ENCODE peak calls at places on chromosomes 11 and 22, in four cellular contexts. One of them, this sample, is unnamed. For H3K4me1, the result is how much of the 10 kb centered on the place peaks cover.

GRCh38 chr11:29019960-29020683 is 911.9 kb downstream of the METTL15 start:
- DNase-seq in HCT116: peak
- DNase-seq in cardiac muscle cell: peak
- DNase-seq in IMR-90: peak
- DNase-seq in this sample: no peak

GRCh38 chr22:48754611-48755331 is 1072.9 kb downstream of the BRD1 start:
- DNase-seq in IMR-90: no peak
- DNase-seq in cardiac muscle cell: no peak
- DNase-seq in HCT116: no peak
- DNase-seq in this sample: no peak

GRCh38 chr11:73242291-73243092 is 24.4 kb downstream of the P2RY2 start:
- DNase-seq in cardiac muscle cell: peak
- DNase-seq in IMR-90: peak
- DNase-seq in HCT116: peak
- DNase-seq in this sample: peak

GRCh38 chr11:118791015-118791960 is at the start of gene DDX6:
- DNase-seq in cardiac muscle cell: peak
- DNase-seq in IMR-90: peak
- DNase-seq in HCT116: peak
- DNase-seq in this sample: peak

GRCh38 chr11:57364851-57365660 is 15.9 kb downstream of the PRG3 start:
- DNase-seq in HCT116: no peak
- DNase-seq in IMR-90: no peak
- DNase-seq in cardiac muscle cell: no peak
- DNase-seq in this sample: no peak

GRCh38 chr11:37657645-37658044 is 1059.6 kb upstream of the RAG2 start:
- DNase-seq in IMR-90: peak
- DNase-seq in HCT116: no peak
- DNase-seq in cardiac muscle cell: no peak
- DNase-seq in this sample: peak

GRCh38 chr11:78312712-78313111 is 104.9 kb downstream of the GAB2 start:
- DNase-seq in cardiac muscle cell: no peak
- DNase-seq in IMR-90: no peak
- DNase-seq in HCT116: no peak
- DNase-seq in this sample: no peak

GRCh38 chr11:70298243-70298915 is 27.9 kb downstream of the PPFIA1 start:
- DNase-seq in cardiac muscle cell: no peak
- DNase-seq in HCT116: no peak
- DNase-seq in IMR-90: peak
- DNase-seq in this sample: no peak

GRCh38 chr11:120142072-120142423 is 4.1 kb upstream of the TRIM29 start:
- DNase-seq in HCT116: no peak
- DNase-seq in cardiac muscle cell: no peak
- DNase-seq in IMR-90: no peak
- DNase-seq in this sample: no peak

GRCh38 chr11:119511601-119512000 is 88.6 kb upstream of the THY1 start:
- DNase-seq in HCT116: no peak
- DNase-seq in IMR-90: no peak
- DNase-seq in cardiac muscle cell: no peak
- DNase-seq in this sample: no peak

GRCh38 chr11:94895451-94895850 is 77.9 kb downstream of the CWC15 start:
- DNase-seq in IMR-90: peak
- DNase-seq in cardiac muscle cell: no peak
- DNase-seq in HCT116: no peak
- DNase-seq in this sample: no peak

GRCh38 chr11:69013009-69013951 is at the start of gene MRGPRF:
- DNase-seq in cardiac muscle cell: no peak
- DNase-seq in IMR-90: peak
- DNase-seq in HCT116: no peak
- DNase-seq in this sample: peak

GRCh38 chr11:1691027-1691877 is 5.7 kb upstream of the KRTAP5-6 start:
- DNase-seq in IMR-90: no peak
- DNase-seq in cardiac muscle cell: no peak
- DNase-seq in HCT116: no peak
- DNase-seq in this sample: no peak

GRCh38 chr11:45005106-45005505 is 54.4 kb upstream of the TP53I11 start:
- DNase-seq in cardiac muscle cell: no peak
- DNase-seq in HCT116: no peak
- DNase-seq in IMR-90: no peak
- DNase-seq in this sample: no peak

GRCh38 chr11:65849366-65849765 is 8.6 kb downstream of the CFL1 start:
- DNase-seq in HCT116: no peak
- DNase-seq in IMR-90: no peak
- DNase-seq in cardiac muscle cell: no peak
- DNase-seq in this sample: no peak

GRCh38 chr11:2330696-2331095 is 28.9 kb downstream of the TSPAN32 start:
- DNase-seq in HCT116: no peak
- DNase-seq in IMR-90: no peak
- DNase-seq in cardiac muscle cell: no peak
- DNase-seq in this sample: no peak

GRCh38 chr22:40479126-40479800 is 108.9 kb downstream of the SGSM3 start:
- DNase-seq in cardiac muscle cell: no peak
- DNase-seq in HCT116: no peak
- DNase-seq in IMR-90: no peak
- DNase-seq in this sample: no peak
- H3K27ac ChIP-seq in cardiac muscle cell: no peak
- H3K27ac ChIP-seq in HCT116: no peak
- H3K27ac ChIP-seq in IMR-90: no peak
- H3K27ac ChIP-seq in this sample: no peak

DNA sequence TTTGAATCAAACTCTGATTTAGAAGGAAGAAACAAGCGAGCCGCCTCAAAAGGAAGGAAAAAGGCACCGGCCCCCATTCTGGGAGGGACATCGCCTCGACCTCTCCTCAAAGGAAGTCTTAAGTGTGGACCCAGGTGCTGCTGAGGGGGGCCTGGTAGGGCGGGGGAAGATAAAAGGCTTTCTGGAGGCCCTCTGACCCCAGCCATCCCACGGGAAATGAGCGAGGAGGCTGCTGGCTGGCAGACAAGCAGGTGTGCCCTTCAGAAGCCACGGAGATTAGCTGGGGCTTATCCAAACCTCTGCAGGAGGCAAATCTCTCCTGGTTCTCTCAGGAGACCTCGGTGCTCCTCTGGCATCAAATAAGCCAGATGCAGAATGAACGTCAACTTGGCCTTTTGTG is 171.4 kb upstream of the BLID start:
- DNase-seq in HCT116: no peak
- DNase-seq in cardiac muscle cell: no peak
- DNase-seq in IMR-90: no peak
- DNase-seq in this sample: no peak
- H3K4me1 ChIP-seq in HCT116: under half
- H3K4me1 ChIP-seq in cardiac muscle cell: under half
- H3K4me1 ChIP-seq in IMR-90: under half
- H3K4me1 ChIP-seq in this sample: under half

DNA sequence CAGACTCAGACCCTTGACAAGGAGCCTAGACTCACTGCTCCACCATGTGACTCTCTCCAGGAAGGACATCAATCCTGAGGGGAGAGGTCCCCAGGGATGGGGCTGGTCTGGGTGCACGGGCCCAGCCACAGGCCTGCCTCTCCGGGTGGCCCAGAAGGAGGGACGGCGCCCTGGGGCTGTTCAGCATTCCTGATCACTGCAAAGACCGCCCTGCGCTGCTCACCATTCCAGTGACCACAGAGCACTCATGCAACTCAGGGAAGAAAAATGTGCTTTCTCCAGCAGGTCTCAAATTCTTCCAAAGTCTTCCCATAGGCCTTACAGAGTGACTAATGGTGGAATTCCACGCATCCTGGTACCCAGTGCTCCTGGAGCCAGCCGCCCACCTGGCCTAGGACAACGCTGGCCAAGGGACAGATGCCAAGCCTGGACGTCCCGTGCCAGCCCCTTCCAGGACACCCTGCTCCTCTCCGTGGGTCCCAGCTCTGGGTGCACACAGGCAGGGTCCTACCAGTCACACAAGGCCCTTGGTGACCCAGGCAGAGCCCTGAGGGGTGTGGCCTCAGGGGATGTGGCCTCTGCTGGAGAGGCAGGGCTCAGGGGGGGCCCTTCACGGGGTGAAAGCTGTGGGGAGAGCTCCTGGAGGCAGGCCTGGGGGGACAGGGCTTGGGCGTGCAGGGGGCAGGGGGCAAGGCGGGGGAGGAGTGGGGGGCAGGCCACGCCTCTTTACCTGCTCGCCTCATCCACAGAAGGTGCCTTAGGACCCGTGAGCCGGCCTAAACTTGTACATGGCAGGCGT is 178.8 kb downstream of the IGLL1 start:
- DNase-seq in cardiac muscle cell: no peak
- DNase-seq in HCT116: no peak
- DNase-seq in IMR-90: peak
- DNase-seq in this sample: peak
- H3K27ac ChIP-seq in cardiac muscle cell: no peak
- H3K27ac ChIP-seq in HCT116: no peak
- H3K27ac ChIP-seq in IMR-90: no peak
- H3K27ac ChIP-seq in this sample: no peak

GRCh38 chr11:121449626-121450025 is 2.5 kb upstream of the SORL1 start:
- DNase-seq in HCT116: no peak
- DNase-seq in cardiac muscle cell: no peak
- DNase-seq in IMR-90: no peak
- DNase-seq in this sample: no peak

GRCh38 chr11:121450424-121450823 is 1.7 kb upstream of the SORL1 start:
- DNase-seq in HCT116: no peak
- DNase-seq in IMR-90: no peak
- DNase-seq in cardiac muscle cell: no peak
- DNase-seq in this sample: no peak

GRCh38 chr11:121451178-121451981 is 734 bp upstream of the SORL1 start:
- DNase-seq in IMR-90: no peak
- DNase-seq in HCT116: no peak
- DNase-seq in cardiac muscle cell: no peak
- DNase-seq in this sample: no peak

GRCh38 chr11:121448431-121448941 is 3.6 kb upstream of the SORL1 start:
- DNase-seq in cardiac muscle cell: no peak
- DNase-seq in IMR-90: peak
- DNase-seq in HCT116: no peak
- DNase-seq in this sample: no peak

DNA sequence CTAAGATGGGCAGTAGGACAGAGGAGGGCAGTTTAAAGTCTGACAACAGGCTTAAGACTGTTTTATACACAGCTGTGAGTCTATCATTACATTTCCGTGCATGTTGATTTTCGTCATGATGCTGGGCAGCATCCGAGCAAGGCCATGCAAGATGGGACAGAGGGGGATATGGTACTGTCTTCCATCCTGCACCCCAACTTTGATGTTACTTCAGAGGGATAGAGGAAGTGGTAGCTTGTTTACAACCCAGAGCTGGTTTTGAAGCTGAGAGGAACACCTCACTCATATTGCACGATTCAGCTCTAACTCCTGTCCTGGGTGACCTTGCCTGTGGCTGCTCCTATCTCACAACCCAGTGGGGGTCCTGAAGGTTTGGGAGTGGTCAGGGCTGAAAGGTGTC is 3.0 kb upstream of the SORL1 start:
- DNase-seq in HCT116: no peak
- DNase-seq in cardiac muscle cell: no peak
- DNase-seq in IMR-90: no peak
- DNase-seq in this sample: no peak
- H3K4me1 ChIP-seq in HCT116: under half
- H3K4me1 ChIP-seq in cardiac muscle cell: under half
- H3K4me1 ChIP-seq in IMR-90: under half
- H3K4me1 ChIP-seq in this sample: under half

GRCh38 chr22:27318516-27318915 is 483.0 kb downstream of the MN1 start:
- DNase-seq in cardiac muscle cell: peak
- DNase-seq in IMR-90: peak
- DNase-seq in HCT116: no peak
- DNase-seq in this sample: peak

GRCh38 chr22:27317961-27318360 is 483.6 kb downstream of the MN1 start:
- DNase-seq in cardiac muscle cell: no peak
- DNase-seq in IMR-90: no peak
- DNase-seq in HCT116: no peak
- DNase-seq in this sample: peak

GRCh38 chr22:27314276-27314807 is 487.2 kb downstream of the MN1 start:
- DNase-seq in cardiac muscle cell: no peak
- DNase-seq in IMR-90: no peak
- DNase-seq in HCT116: no peak
- DNase-seq in this sample: no peak

GRCh38 chr22:27315833-27316232 is 485.7 kb downstream of the MN1 start:
- DNase-seq in cardiac muscle cell: no peak
- DNase-seq in HCT116: no peak
- DNase-seq in IMR-90: no peak
- DNase-seq in this sample: no peak

GRCh38 chr22:27317156-27317555 is 484.4 kb downstream of the MN1 start:
- DNase-seq in cardiac muscle cell: no peak
- DNase-seq in HCT116: no peak
- DNase-seq in IMR-90: no peak
- DNase-seq in this sample: no peak
- H3K27ac ChIP-seq in cardiac muscle cell: peak
- H3K27ac ChIP-seq in HCT116: no peak
- H3K27ac ChIP-seq in IMR-90: no peak
- H3K27ac ChIP-seq in this sample: no peak

DNA sequence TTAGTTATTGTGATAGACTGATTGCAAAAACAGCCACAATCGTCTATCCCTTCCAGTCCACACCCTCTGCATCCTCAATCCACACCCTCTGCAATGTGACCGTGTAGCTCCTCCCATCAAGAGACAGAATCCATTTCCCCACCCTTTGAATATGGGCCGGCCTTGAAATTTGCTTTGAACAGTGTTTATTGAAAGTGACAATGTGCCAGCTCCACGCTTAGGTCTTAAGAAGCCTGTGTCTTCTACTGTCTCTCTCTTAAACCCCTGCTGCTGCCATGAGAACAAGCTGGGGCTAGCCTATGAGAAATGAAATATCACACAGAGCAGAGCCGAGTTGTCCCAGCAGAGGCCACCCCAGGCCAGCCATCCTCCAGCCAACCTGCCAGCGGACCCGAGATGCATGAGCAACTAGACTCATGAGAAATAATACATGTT is 22.3 kb upstream of the MICAL2 start:
- DNase-seq in cardiac muscle cell: peak
- DNase-seq in HCT116: no peak
- DNase-seq in IMR-90: peak
- DNase-seq in this sample: peak
- H3K4me1 ChIP-seq in cardiac muscle cell: under half
- H3K4me1 ChIP-seq in HCT116: under half
- H3K4me1 ChIP-seq in IMR-90: under half
- H3K4me1 ChIP-seq in this sample: half or more

This sample was measured in foreskin keratinocyte.